ENCODE peak calls at places on chromosomes 6 and 20, in ten cellular contexts. One of them, this sample, is unnamed.

GRCh38 chr20:4161447-4162251 is 146.3 kb upstream of the RNF24 start:
- DNase-seq in astrocyte: no peak
- DNase-seq in PC-3: peak
- DNase-seq in HCT116: no peak
- DNase-seq in IMR-90: no peak
- DNase-seq in neural progenitor cell: no peak
- DNase-seq in neuronal stem cell: no peak
- DNase-seq in GM23248: no peak
- DNase-seq in SK-N-SH: no peak
- DNase-seq in mesenchymal stem cell: peak
- DNase-seq in this sample: peak

GRCh38 chr6:5401845-5402738 is 140.8 kb downstream of the FARS2 start:
- DNase-seq in astrocyte: no peak
- DNase-seq in PC-3: peak
- DNase-seq in HCT116: peak
- DNase-seq in IMR-90: peak
- DNase-seq in neural progenitor cell: peak
- DNase-seq in neuronal stem cell: no peak
- DNase-seq in GM23248: peak
- DNase-seq in SK-N-SH: no peak
- DNase-seq in mesenchymal stem cell: peak
- DNase-seq in this sample: no peak

GRCh38 chr6:107418118-107418517 is 41.2 kb downstream of the PDSS2 start:
- DNase-seq in astrocyte: no peak
- DNase-seq in PC-3: peak
- DNase-seq in HCT116: no peak
- DNase-seq in IMR-90: peak
- DNase-seq in neural progenitor cell: peak
- DNase-seq in neuronal stem cell: no peak
- DNase-seq in GM23248: peak
- DNase-seq in SK-N-SH: no peak
- DNase-seq in mesenchymal stem cell: peak
- DNase-seq in this sample: peak

GRCh38 chr6:124956018-124956417 is 6.2 kb upstream of the RNF217 start:
- DNase-seq in astrocyte: no peak
- DNase-seq in PC-3: no peak
- DNase-seq in HCT116: no peak
- DNase-seq in IMR-90: no peak
- DNase-seq in neural progenitor cell: no peak
- DNase-seq in neuronal stem cell: no peak
- DNase-seq in GM23248: no peak
- DNase-seq in SK-N-SH: no peak
- DNase-seq in mesenchymal stem cell: no peak
- DNase-seq in this sample: peak

GRCh38 chr6:76639941-76640340 is 567.5 kb upstream of the IMPG1 start:
- DNase-seq in astrocyte: no peak
- DNase-seq in PC-3: no peak
- DNase-seq in HCT116: no peak
- DNase-seq in IMR-90: no peak
- DNase-seq in neural progenitor cell: no peak
- DNase-seq in neuronal stem cell: no peak
- DNase-seq in GM23248: no peak
- DNase-seq in SK-N-SH: no peak
- DNase-seq in mesenchymal stem cell: no peak
- DNase-seq in this sample: no peak

GRCh38 chr6:11198663-11199603 is 33.5 kb downstream of the NEDD9 start:
- DNase-seq in astrocyte: peak
- DNase-seq in PC-3: no peak
- DNase-seq in HCT116: no peak
- DNase-seq in IMR-90: no peak
- DNase-seq in neural progenitor cell: no peak
- DNase-seq in neuronal stem cell: no peak
- DNase-seq in GM23248: no peak
- DNase-seq in SK-N-SH: no peak
- DNase-seq in mesenchymal stem cell: peak
- DNase-seq in this sample: no peak

GRCh38 chr6:142155895-142156757 is 9.1 kb downstream of the VTA1 start:
- DNase-seq in astrocyte: no peak
- DNase-seq in PC-3: peak
- DNase-seq in HCT116: peak
- DNase-seq in IMR-90: peak
- DNase-seq in neural progenitor cell: peak
- DNase-seq in neuronal stem cell: no peak
- DNase-seq in GM23248: peak
- DNase-seq in SK-N-SH: peak
- DNase-seq in mesenchymal stem cell: peak
- DNase-seq in this sample: no peak

GRCh38 chr6:98576811-98577210 is 257.6 kb upstream of the POU3F2 start:
- DNase-seq in astrocyte: peak
- DNase-seq in PC-3: no peak
- DNase-seq in HCT116: no peak
- DNase-seq in IMR-90: no peak
- DNase-seq in neural progenitor cell: no peak
- DNase-seq in neuronal stem cell: no peak
- DNase-seq in GM23248: peak
- DNase-seq in SK-N-SH: no peak
- DNase-seq in mesenchymal stem cell: no peak
- DNase-seq in this sample: no peak

GRCh38 chr6:10901751-10902150 is 14.9 kb downstream of the SYCP2L start:
- DNase-seq in astrocyte: no peak
- DNase-seq in PC-3: no peak
- DNase-seq in HCT116: no peak
- DNase-seq in IMR-90: no peak
- DNase-seq in neural progenitor cell: no peak
- DNase-seq in neuronal stem cell: no peak
- DNase-seq in GM23248: no peak
- DNase-seq in SK-N-SH: no peak
- DNase-seq in mesenchymal stem cell: no peak
- DNase-seq in this sample: no peak

GRCh38 chr6:18307006-18307405 is 42.7 kb upstream of the DEK start:
- DNase-seq in astrocyte: peak
- DNase-seq in PC-3: no peak
- DNase-seq in HCT116: no peak
- DNase-seq in IMR-90: peak
- DNase-seq in neural progenitor cell: no peak
- DNase-seq in neuronal stem cell: no peak
- DNase-seq in GM23248: peak
- DNase-seq in SK-N-SH: no peak
- DNase-seq in mesenchymal stem cell: peak
- DNase-seq in this sample: peak

GRCh38 chr6:127972815-127973214 is 72.0 kb upstream of the THEMIS start:
- DNase-seq in astrocyte: peak
- DNase-seq in PC-3: no peak
- DNase-seq in HCT116: no peak
- DNase-seq in IMR-90: no peak
- DNase-seq in neural progenitor cell: no peak
- DNase-seq in neuronal stem cell: no peak
- DNase-seq in GM23248: no peak
- DNase-seq in SK-N-SH: no peak
- DNase-seq in mesenchymal stem cell: no peak
- DNase-seq in this sample: no peak

GRCh38 chr6:98825602-98826230 is 8.7 kb upstream of the POU3F2 start:
- DNase-seq in astrocyte: no peak
- DNase-seq in PC-3: no peak
- DNase-seq in HCT116: no peak
- DNase-seq in IMR-90: no peak
- DNase-seq in neural progenitor cell: peak
- DNase-seq in neuronal stem cell: peak
- DNase-seq in GM23248: no peak
- DNase-seq in SK-N-SH: no peak
- DNase-seq in mesenchymal stem cell: no peak
- DNase-seq in this sample: no peak

GRCh38 chr20:48025661-48026060 is 240.4 kb upstream of the SULF2 start:
- DNase-seq in astrocyte: peak
- DNase-seq in PC-3: peak
- DNase-seq in HCT116: no peak
- DNase-seq in IMR-90: no peak
- DNase-seq in neural progenitor cell: no peak
- DNase-seq in neuronal stem cell: no peak
- DNase-seq in GM23248: peak
- DNase-seq in SK-N-SH: no peak
- DNase-seq in mesenchymal stem cell: peak
- DNase-seq in this sample: peak

GRCh38 chr20:43977252-43977651 is 62.6 kb downstream of the TOX2 start:
- DNase-seq in astrocyte: peak
- DNase-seq in PC-3: no peak
- DNase-seq in HCT116: no peak
- DNase-seq in IMR-90: peak
- DNase-seq in neural progenitor cell: no peak
- DNase-seq in neuronal stem cell: no peak
- DNase-seq in GM23248: no peak
- DNase-seq in SK-N-SH: no peak
- DNase-seq in mesenchymal stem cell: no peak
- DNase-seq in this sample: peak

GRCh38 chr6:77368660-77369313 is 94.5 kb downstream of the HTR1B start:
- DNase-seq in astrocyte: no peak
- DNase-seq in PC-3: no peak
- DNase-seq in HCT116: peak
- DNase-seq in IMR-90: peak
- DNase-seq in neural progenitor cell: peak
- DNase-seq in neuronal stem cell: no peak
- DNase-seq in GM23248: peak
- DNase-seq in SK-N-SH: no peak
- DNase-seq in mesenchymal stem cell: peak
- DNase-seq in this sample: no peak

GRCh38 chr6:154638369-154638768 is 94.8 kb upstream of the SCAF8 start:
- DNase-seq in astrocyte: peak
- DNase-seq in PC-3: peak
- DNase-seq in HCT116: no peak
- DNase-seq in IMR-90: peak
- DNase-seq in neural progenitor cell: no peak
- DNase-seq in neuronal stem cell: no peak
- DNase-seq in GM23248: peak
- DNase-seq in SK-N-SH: no peak
- DNase-seq in mesenchymal stem cell: no peak
- DNase-seq in this sample: peak

GRCh38 chr20:35165221-35166185 is 6.4 kb upstream of the PROCR start:
- DNase-seq in astrocyte: no peak
- DNase-seq in PC-3: no peak
- DNase-seq in HCT116: no peak
- DNase-seq in IMR-90: no peak
- DNase-seq in neural progenitor cell: no peak
- DNase-seq in neuronal stem cell: no peak
- DNase-seq in GM23248: no peak
- DNase-seq in SK-N-SH: no peak
- DNase-seq in mesenchymal stem cell: no peak
- DNase-seq in this sample: no peak
- H3K9ac ChIP-seq in astrocyte: no peak
- H3K9ac ChIP-seq in PC-3: no peak
- H3K9ac ChIP-seq in HCT116: no peak
- H3K9ac ChIP-seq in IMR-90: no peak
- H3K9ac ChIP-seq in neural progenitor cell: no peak
- H3K9ac ChIP-seq in neuronal stem cell: no peak
- H3K9ac ChIP-seq in GM23248: no peak
- H3K9ac ChIP-seq in SK-N-SH: no peak
- H3K9ac ChIP-seq in mesenchymal stem cell: no peak
- H3K9ac ChIP-seq in this sample: no peak

GRCh38 chr20:39800548-39800947 is 838.4 kb downstream of the DHX35 start:
- DNase-seq in astrocyte: peak
- DNase-seq in PC-3: no peak
- DNase-seq in HCT116: no peak
- DNase-seq in IMR-90: peak
- DNase-seq in neural progenitor cell: no peak
- DNase-seq in neuronal stem cell: no peak
- DNase-seq in GM23248: peak
- DNase-seq in SK-N-SH: no peak
- DNase-seq in mesenchymal stem cell: peak
- DNase-seq in this sample: peak

GRCh38 chr20:39799366-39799965 is 837.3 kb downstream of the DHX35 start:
- DNase-seq in astrocyte: peak
- DNase-seq in PC-3: no peak
- DNase-seq in HCT116: no peak
- DNase-seq in IMR-90: no peak
- DNase-seq in neural progenitor cell: no peak
- DNase-seq in neuronal stem cell: no peak
- DNase-seq in GM23248: peak
- DNase-seq in SK-N-SH: no peak
- DNase-seq in mesenchymal stem cell: no peak
- DNase-seq in this sample: no peak

GRCh38 chr20:39795401-39796272 is 833.5 kb downstream of the DHX35 start:
- DNase-seq in astrocyte: peak
- DNase-seq in PC-3: no peak
- DNase-seq in HCT116: no peak
- DNase-seq in IMR-90: peak
- DNase-seq in neural progenitor cell: no peak
- DNase-seq in neuronal stem cell: no peak
- DNase-seq in GM23248: peak
- DNase-seq in SK-N-SH: no peak
- DNase-seq in mesenchymal stem cell: peak
- DNase-seq in this sample: peak

DNA sequence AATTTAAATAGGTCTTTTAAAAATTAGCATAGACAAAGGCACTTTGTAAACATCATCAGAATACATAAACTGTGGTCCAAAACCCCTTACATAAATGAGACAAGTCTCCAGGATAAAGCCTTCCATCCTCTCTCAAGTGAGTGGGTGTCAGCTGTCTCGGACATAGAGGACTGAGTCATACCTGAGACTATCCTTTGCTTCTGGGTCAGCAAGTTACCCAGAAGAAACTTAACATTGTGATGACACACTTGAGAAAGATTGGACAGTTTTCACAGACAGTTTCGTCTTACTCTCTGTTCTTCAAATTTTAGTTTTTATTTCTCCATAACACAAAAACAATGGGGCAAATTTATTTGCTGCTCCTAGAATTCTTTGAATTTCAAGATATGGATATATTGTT is 838.0 kb downstream of the DHX35 start:
- DNase-seq in astrocyte: peak
- DNase-seq in PC-3: no peak
- DNase-seq in HCT116: no peak
- DNase-seq in IMR-90: peak
- DNase-seq in neural progenitor cell: no peak
- DNase-seq in neuronal stem cell: no peak
- DNase-seq in GM23248: peak
- DNase-seq in SK-N-SH: no peak
- DNase-seq in mesenchymal stem cell: peak
- DNase-seq in this sample: peak
- H2AFZ ChIP-seq in astrocyte: no peak
- H2AFZ ChIP-seq in PC-3: no peak
- H2AFZ ChIP-seq in HCT116: no peak
- H2AFZ ChIP-seq in IMR-90: no peak
- H2AFZ ChIP-seq in neural progenitor cell: no peak
- H2AFZ ChIP-seq in neuronal stem cell: no peak
- H2AFZ ChIP-seq in GM23248: peak
- H2AFZ ChIP-seq in SK-N-SH: peak
- H2AFZ ChIP-seq in mesenchymal stem cell: no peak
- H2AFZ ChIP-seq in this sample: no peak

GRCh38 chr6:42449917-42450313 is 1.8 kb downstream of the TRERF1 start:
- DNase-seq in astrocyte: no peak
- DNase-seq in PC-3: peak
- DNase-seq in HCT116: no peak
- DNase-seq in IMR-90: peak
- DNase-seq in neural progenitor cell: peak
- DNase-seq in neuronal stem cell: no peak
- DNase-seq in GM23248: peak
- DNase-seq in SK-N-SH: no peak
- DNase-seq in mesenchymal stem cell: no peak
- DNase-seq in this sample: no peak
- H3K27ac ChIP-seq in astrocyte: no peak
- H3K27ac ChIP-seq in PC-3: peak
- H3K27ac ChIP-seq in HCT116: no peak
- H3K27ac ChIP-seq in IMR-90: peak
- H3K27ac ChIP-seq in neural progenitor cell: peak
- H3K27ac ChIP-seq in neuronal stem cell: peak
- H3K27ac ChIP-seq in GM23248: peak
- H3K27ac ChIP-seq in SK-N-SH: no peak
- H3K27ac ChIP-seq in mesenchymal stem cell: no peak
- H3K27ac ChIP-seq in this sample: no peak

GRCh38 chr6:135088232-135088760 is 33.7 kb upstream of the HBS1L start:
- DNase-seq in astrocyte: no peak
- DNase-seq in PC-3: no peak
- DNase-seq in HCT116: no peak
- DNase-seq in IMR-90: no peak
- DNase-seq in neural progenitor cell: no peak
- DNase-seq in neuronal stem cell: no peak
- DNase-seq in GM23248: no peak
- DNase-seq in SK-N-SH: no peak
- DNase-seq in mesenchymal stem cell: no peak
- DNase-seq in this sample: no peak
- H3K9ac ChIP-seq in astrocyte: no peak
- H3K9ac ChIP-seq in PC-3: no peak
- H3K9ac ChIP-seq in HCT116: no peak
- H3K9ac ChIP-seq in IMR-90: no peak
- H3K9ac ChIP-seq in neural progenitor cell: no peak
- H3K9ac ChIP-seq in neuronal stem cell: no peak
- H3K9ac ChIP-seq in GM23248: no peak
- H3K9ac ChIP-seq in SK-N-SH: no peak
- H3K9ac ChIP-seq in mesenchymal stem cell: no peak
- H3K9ac ChIP-seq in this sample: no peak

This sample was measured in mammary epithelial cell.